ENCODE peak calls at places on chromosomes 13 and 19, in four cellular contexts. One of them, this sample, is unnamed.

GRCh38 chr19:38234615-38235014 is 10.6 kb upstream of the DPF1 start:
- DNase-seq in hypothalamus: no peak
- DNase-seq in activated T-cell treated with anti-CD3 and anti-CD28 coated beads, Interleukin-2, amount 50 U/mL, for 72 hours: no peak
- DNase-seq in vagina: no peak
- DNase-seq in this sample: no peak

GRCh38 chr19:43470288-43470687 is 4.9 kb upstream of the LYPD3 start:
- DNase-seq in hypothalamus: no peak
- DNase-seq in activated T-cell treated with anti-CD3 and anti-CD28 coated beads, Interleukin-2, amount 50 U/mL, for 72 hours: peak
- DNase-seq in vagina: no peak
- DNase-seq in this sample: no peak

GRCh38 chr19:47229674-47230121 is 1.3 kb downstream of the BBC3 start:
- DNase-seq in hypothalamus: no peak
- DNase-seq in activated T-cell treated with anti-CD3 and anti-CD28 coated beads, Interleukin-2, amount 50 U/mL, for 72 hours: no peak
- DNase-seq in vagina: no peak
- DNase-seq in this sample: no peak

GRCh38 chr19:51735759-51736449 is 12.1 kb upstream of the HAS1 start:
- DNase-seq in hypothalamus: peak
- DNase-seq in activated T-cell treated with anti-CD3 and anti-CD28 coated beads, Interleukin-2, amount 50 U/mL, for 72 hours: no peak
- DNase-seq in vagina: no peak
- DNase-seq in this sample: no peak

GRCh38 chr13:48750588-48751383 is 97.1 kb downstream of the CYSLTR2 start:
- DNase-seq in hypothalamus: no peak
- DNase-seq in activated T-cell treated with anti-CD3 and anti-CD28 coated beads, Interleukin-2, amount 50 U/mL, for 72 hours: no peak
- DNase-seq in vagina: no peak
- DNase-seq in this sample: no peak

GRCh38 chr13:104683789-104684188 is 1617.6 kb upstream of the SLC10A2 start:
- DNase-seq in hypothalamus: no peak
- DNase-seq in activated T-cell treated with anti-CD3 and anti-CD28 coated beads, Interleukin-2, amount 50 U/mL, for 72 hours: no peak
- DNase-seq in vagina: no peak
- DNase-seq in this sample: no peak

GRCh38 chr19:3407556-3408516 is 41.5 kb downstream of the NFIC start:
- DNase-seq in hypothalamus: peak
- DNase-seq in activated T-cell treated with anti-CD3 and anti-CD28 coated beads, Interleukin-2, amount 50 U/mL, for 72 hours: no peak
- DNase-seq in vagina: no peak
- DNase-seq in this sample: no peak

GRCh38 chr13:50208826-50209335 is 193.6 kb downstream of the KCNRG start:
- DNase-seq in hypothalamus: peak
- DNase-seq in activated T-cell treated with anti-CD3 and anti-CD28 coated beads, Interleukin-2, amount 50 U/mL, for 72 hours: peak
- DNase-seq in vagina: no peak
- DNase-seq in this sample: no peak